ENCODE peak calls at places on chromosomes 1 and 21, in seven cellular contexts. A is left ventricle myocardium superior; L is NCI-H2171; K is right lobe of liver; D is stimulated activated CD8-positive, alpha-beta memory T cell treated with anti-CD3 and anti-CD28 coated beads, Interleukin-7, amount 100 ng/mL, for 1 hour; U is CD8-positive, alpha-beta memory T cell; R is mucosa of descending colon. E is an unnamed sample.

GRCh38 chr1:81410919-81411318 is 389.8 kb upstream of the ADGRL2 start:
- DNase-seq in U (no peak), A (no peak), D (no peak), L (no peak), R (no peak), K (no peak), E (no peak)

GRCh38 chr1:62288669-62289068 is 30.6 kb downstream of the KANK4 start:
- DNase-seq in K (no peak), U (no peak), D (no peak), L (no peak), A (no peak), R (no peak), E (no peak)

GRCh38 chr1:115670476-115671175 is 28.9 kb downstream of the VANGL1 start:
- DNase-seq in K (no peak), D (no peak), L (no peak), U (no peak), A (no peak), R (no peak), E (no peak)

GRCh38 chr21:21688877-21689276 is 690.7 kb downstream of the NCAM2 start:
- DNase-seq in K (no peak), R (no peak), D (no peak), U (no peak), L (no peak), A (peak), E (no peak)

GRCh38 chr21:15094706-15095105 is 29.9 kb upstream of the NRIP1 start:
- DNase-seq in L (no peak), R (no peak), A (no peak), K (no peak), D (no peak), U (no peak), E (no peak)

GRCh38 chr1:38929476-38929875 is 12.2 kb downstream of the RHBDL2 start:
- DNase-seq in A (no peak), K (no peak), D (no peak), R (no peak), U (no peak), L (no peak), E (peak)

GRCh38 chr1:76949503-76949902 is 82.2 kb downstream of the ST6GALNAC5 start:
- DNase-seq in U (no peak), L (no peak), D (no peak), K (no peak), R (no peak), A (no peak), E (no peak)

GRCh38 chr21:16742116-16742515 is 770.7 kb upstream of the CXADR start:
- DNase-seq in D (no peak), R (no peak), A (peak), U (no peak), K (no peak), L (no peak), E (peak)

GRCh38 chr1:162663086-162663485 is 30.8 kb downstream of the DDR2 start:
- DNase-seq in D (no peak), K (no peak), A (no peak), R (no peak), U (no peak), L (no peak), E (no peak)

GRCh38 chr1:240706150-240706904 is 94.4 kb upstream of the GREM2 start:
- DNase-seq in R (no peak), A (no peak), D (no peak), U (no peak), L (no peak), K (no peak), E (no peak)

GRCh38 chr1:60984066-60984799 is 98.1 kb upstream of the NFIA start:
- DNase-seq in L (no peak), R (no peak), A (peak), U (no peak), K (no peak), D (no peak), E (no peak)

GRCh38 chr1:201346337-201346939 is 31.0 kb downstream of the TNNT2 start:
- DNase-seq in U (no peak), R (no peak), K (peak), A (no peak), L (no peak), D (no peak), E (no peak)

GRCh38 chr1:154419620-154420020 is 14.5 kb downstream of the IL6R start:
- DNase-seq in U (no peak), K (peak), A (peak), R (peak), D (no peak), L (no peak), E (no peak)

GRCh38 chr1:229022595-229023350 is 248.1 kb upstream of the RAB4A start:
- DNase-seq in A (peak), D (no peak), K (no peak), R (no peak), U (no peak), L (no peak), E (no peak)

GRCh38 chr21:16307256-16307655 is 577.5 kb downstream of the USP25 start:
- DNase-seq in L (no peak), U (no peak), D (no peak), A (no peak), R (no peak), K (no peak), E (no peak)

GRCh38 chr21:21165063-21165645 is 166.9 kb downstream of the NCAM2 start:
- DNase-seq in L (no peak), K (no peak), R (no peak), D (no peak), A (no peak), U (no peak), E (no peak)

GRCh38 chr1:161119379-161120061 is 1.6 kb downstream of the NIT1 start:
- DNase-seq in U (peak), L (no peak), A (no peak), K (peak), D (no peak), R (no peak), E (peak)

GRCh38 chr1:229047161-229047840 is 223.6 kb upstream of the RAB4A start:
- DNase-seq in D (no peak), A (no peak), U (no peak), R (no peak), K (no peak), L (no peak), E (no peak)

GRCh38 chr1:167633258-167633944 is 3.4 kb downstream of the RCSD1 start:
- DNase-seq in U (no peak), A (no peak), L (no peak), D (no peak), K (no peak), R (no peak), E (no peak)

GRCh38 chr1:114310771-114311251 is 157.1 kb upstream of the SYT6 start:
- DNase-seq in U (no peak), R (no peak), L (no peak), D (no peak), A (no peak), K (no peak), E (no peak)

GRCh38 chr1:23810818-23811420 is 10.4 kb upstream of the GALE start:
- DNase-seq in A (no peak), R (peak), D (no peak), L (no peak), K (no peak), U (no peak), E (no peak)

GRCh38 chr1:223832637-223832943 is 13.2 kb downstream of the TP53BP2 start:
- DNase-seq in A (no peak), D (no peak), K (no peak), U (no peak), L (no peak), R (no peak), E (no peak)

GRCh38 chr1:179591592-179592580 is at the start of gene TDRD5:
- DNase-seq in U (no peak), D (no peak), R (peak), K (no peak), L (no peak), A (no peak), E (peak)

GRCh38 chr1:76285578-76286135 is 211.1 kb downstream of the ST6GALNAC3 start:
- DNase-seq in K (no peak), U (no peak), L (no peak), R (no peak), A (no peak), D (no peak), E (no peak)

GRCh38 chr1:219323426-219323825 is 149.7 kb downstream of the LYPLAL1 start:
- DNase-seq in A (no peak), K (no peak), D (no peak), R (no peak), U (no peak), L (no peak), E (no peak)

GRCh38 chr21:39363607-39364555 is 15.0 kb upstream of the HMGN1 start:
- DNase-seq in A (no peak), K (no peak), R (no peak), L (no peak), D (no peak), U (no peak), E (no peak)

GRCh38 chr1:219533280-219533679 is 79.6 kb downstream of the ZC3H11B start:
- DNase-seq in U (no peak), D (no peak), K (no peak), A (no peak), L (no peak), R (no peak), E (no peak)

GRCh38 chr1:47194314-47194713 is 4.5 kb upstream of the PDZK1IP1 start:
- DNase-seq in A (no peak), R (no peak), D (no peak), U (no peak), L (no peak), K (no peak), E (no peak)

GRCh38 chr1:27668121-27668807 is 3.7 kb downstream of the IFI6 start:
- DNase-seq in K (no peak), U (no peak), L (no peak), A (no peak), D (no peak), R (no peak), E (no peak)

GRCh38 chr1:94955767-94956632 is 29.1 kb upstream of the CNN3 start:
- DNase-seq in A (peak), K (no peak), R (no peak), D (no peak), U (no peak), L (no peak), E (no peak)

E was measured in frontal cortex.